ENCODE peak calls at places on chromosomes 6 and 20, in ten cellular contexts. One of them, this sample, is unnamed.

GRCh38 chr20:40508821-40509220 is 180.2 kb downstream of the MAFB start:
- DNase-seq in esophagus muscularis mucosa: no peak
- DNase-seq in tibial nerve: no peak
- DNase-seq in IMR-90: no peak
- DNase-seq in breast epithelium: no peak
- DNase-seq in ovary: no peak
- DNase-seq in heart left ventricle: no peak
- DNase-seq in transverse colon: no peak
- DNase-seq in esophagus squamous epithelium: no peak
- DNase-seq in H1: no peak
- DNase-seq in this sample: no peak

GRCh38 chr20:48750941-48751620 is 76.7 kb downstream of the PREX1 start:
- DNase-seq in breast epithelium: no peak
- DNase-seq in transverse colon: peak; percentile 46
- DNase-seq in heart left ventricle: peak; percentile 88
- DNase-seq in ovary: no peak
- DNase-seq in IMR-90: no peak
- DNase-seq in esophagus squamous epithelium: no peak
- DNase-seq in H1: peak; percentile 78
- DNase-seq in tibial nerve: no peak
- DNase-seq in esophagus muscularis mucosa: no peak
- DNase-seq in this sample: peak; percentile 30

GRCh38 chr6:5674141-5674540 is 332.6 kb downstream of the NRN1 start:
- DNase-seq in breast epithelium: no peak
- DNase-seq in ovary: no peak
- DNase-seq in heart left ventricle: no peak
- DNase-seq in IMR-90: no peak
- DNase-seq in esophagus muscularis mucosa: no peak
- DNase-seq in H1: no peak
- DNase-seq in transverse colon: no peak
- DNase-seq in tibial nerve: no peak
- DNase-seq in esophagus squamous epithelium: no peak
- DNase-seq in this sample: no peak

GRCh38 chr6:169453221-169453620 is 199.6 kb upstream of the THBS2 start:
- DNase-seq in IMR-90: no peak
- DNase-seq in esophagus squamous epithelium: no peak
- DNase-seq in transverse colon: no peak
- DNase-seq in heart left ventricle: no peak
- DNase-seq in esophagus muscularis mucosa: no peak
- DNase-seq in ovary: no peak
- DNase-seq in breast epithelium: no peak
- DNase-seq in tibial nerve: no peak
- DNase-seq in H1: no peak
- DNase-seq in this sample: no peak

GRCh38 chr6:53746442-53747103 is 48.2 kb upstream of the LRRC1 start:
- DNase-seq in ovary: no peak
- DNase-seq in H1: no peak
- DNase-seq in IMR-90: no peak
- DNase-seq in heart left ventricle: no peak
- DNase-seq in esophagus muscularis mucosa: peak; percentile 19
- DNase-seq in breast epithelium: no peak
- DNase-seq in esophagus squamous epithelium: no peak
- DNase-seq in transverse colon: no peak
- DNase-seq in tibial nerve: no peak
- DNase-seq in this sample: no peak

GRCh38 chr6:38974389-38975133 is 74.0 kb upstream of the GLP1R start:
- DNase-seq in breast epithelium: no peak
- DNase-seq in esophagus squamous epithelium: no peak
- DNase-seq in esophagus muscularis mucosa: no peak
- DNase-seq in ovary: no peak
- DNase-seq in IMR-90: peak; percentile 4
- DNase-seq in tibial nerve: no peak
- DNase-seq in heart left ventricle: no peak
- DNase-seq in transverse colon: no peak
- DNase-seq in H1: no peak
- DNase-seq in this sample: no peak

GRCh38 chr6:3750324-3751018 is 1.0 kb downstream of the PXDC1 start:
- DNase-seq in breast epithelium: peak; percentile 89
- DNase-seq in ovary: peak; percentile 86
- DNase-seq in esophagus muscularis mucosa: peak; percentile 96
- DNase-seq in tibial nerve: peak; percentile 89
- DNase-seq in heart left ventricle: peak; percentile 92
- DNase-seq in H1: no peak
- DNase-seq in IMR-90: peak; percentile 72
- DNase-seq in esophagus squamous epithelium: no peak
- DNase-seq in transverse colon: peak; percentile 83
- DNase-seq in this sample: peak; percentile 91

GRCh38 chr20:40497781-40498691 is 191.0 kb downstream of the MAFB start:
- DNase-seq in ovary: no peak
- DNase-seq in esophagus squamous epithelium: peak; percentile 25
- DNase-seq in IMR-90: no peak
- DNase-seq in breast epithelium: no peak
- DNase-seq in esophagus muscularis mucosa: no peak
- DNase-seq in tibial nerve: peak; percentile 22
- DNase-seq in transverse colon: peak; percentile 10
- DNase-seq in heart left ventricle: peak; percentile 71
- DNase-seq in H1: no peak
- DNase-seq in this sample: peak; percentile 24

GRCh38 chr6:32086661-32087573 is 22.2 kb downstream of the TNXB start:
- DNase-seq in breast epithelium: no peak
- DNase-seq in esophagus muscularis mucosa: no peak
- DNase-seq in esophagus squamous epithelium: no peak
- DNase-seq in IMR-90: peak; percentile 88
- DNase-seq in ovary: no peak
- DNase-seq in tibial nerve: no peak
- DNase-seq in H1: no peak
- DNase-seq in heart left ventricle: peak; percentile 71
- DNase-seq in transverse colon: no peak
- DNase-seq in this sample: peak; percentile 52

DNA sequence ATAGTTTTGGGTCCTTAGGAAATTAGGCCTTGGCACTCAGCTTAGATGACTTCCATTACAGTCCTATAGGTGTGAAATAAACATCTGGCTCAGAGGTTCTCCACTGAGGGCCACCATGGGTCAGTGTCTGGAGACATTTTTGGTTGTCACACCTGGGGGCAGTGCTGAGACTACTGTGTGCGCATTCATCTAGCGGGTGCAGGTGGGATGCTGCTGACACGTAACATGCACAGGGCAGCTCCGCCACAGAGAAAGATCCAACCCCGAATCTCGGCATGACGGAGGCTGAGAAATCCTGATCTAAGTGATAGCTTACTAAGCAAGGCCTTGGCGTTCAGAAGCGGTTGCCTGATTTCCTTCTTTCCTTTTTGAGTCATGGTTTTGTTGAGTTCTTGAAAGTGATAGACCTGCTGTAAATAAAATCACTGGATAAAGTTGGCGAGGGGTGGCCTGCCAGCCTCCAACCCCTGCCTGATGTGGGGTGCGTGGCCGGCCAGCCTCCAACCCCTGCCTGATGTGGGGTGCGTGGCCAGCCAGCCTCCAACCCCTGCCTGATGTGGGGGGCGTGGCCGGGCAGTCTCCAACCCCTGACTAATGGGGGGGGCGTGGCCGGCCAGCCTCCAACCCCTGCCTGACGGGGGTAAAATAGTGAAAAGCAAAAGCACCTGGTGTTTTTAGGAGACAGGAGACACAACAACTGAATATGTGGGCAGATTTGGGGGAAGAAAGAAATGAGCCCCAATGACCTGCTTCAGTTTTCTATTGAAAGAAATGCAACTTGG is 158.1 kb downstream of the CDH26 start:
- DNase-seq in transverse colon: no peak
- DNase-seq in tibial nerve: no peak
- DNase-seq in breast epithelium: no peak
- DNase-seq in esophagus squamous epithelium: no peak
- DNase-seq in IMR-90: no peak
- DNase-seq in H1: no peak
- DNase-seq in heart left ventricle: no peak
- DNase-seq in ovary: no peak
- DNase-seq in esophagus muscularis mucosa: no peak
- DNase-seq in this sample: no peak
- H3K4me1 ChIP-seq in transverse colon: no peaks in the 10 kb centered on the region
- H3K4me1 ChIP-seq in tibial nerve: peaks cover 26% of the 10 kb centered on the region
- H3K4me1 ChIP-seq in breast epithelium: no peaks in the 10 kb centered on the region
- H3K4me1 ChIP-seq in esophagus squamous epithelium: no peaks in the 10 kb centered on the region
- H3K4me1 ChIP-seq in IMR-90: no peaks in the 10 kb centered on the region
- H3K4me1 ChIP-seq in H1: no peaks in the 10 kb centered on the region
- H3K4me1 ChIP-seq in heart left ventricle: no peaks in the 10 kb centered on the region
- H3K4me1 ChIP-seq in ovary: no peaks in the 10 kb centered on the region
- H3K4me1 ChIP-seq in esophagus muscularis mucosa: no peaks in the 10 kb centered on the region
- H3K4me1 ChIP-seq in this sample: peaks cover 4% of the 10 kb centered on the region

GRCh38 chr6:27599859-27600532 is 127.1 kb upstream of the ZNF184 start:
- DNase-seq in ovary: no peak
- DNase-seq in transverse colon: no peak
- DNase-seq in breast epithelium: no peak
- DNase-seq in heart left ventricle: no peak
- DNase-seq in esophagus squamous epithelium: no peak
- DNase-seq in esophagus muscularis mucosa: no peak
- DNase-seq in H1: no peak
- DNase-seq in tibial nerve: no peak
- DNase-seq in IMR-90: no peak
- DNase-seq in this sample: no peak
- TF ChIP-seq POLR2A in ovary: no peak
- TF ChIP-seq POLR2A in transverse colon: no peak
- TF ChIP-seq POLR2A in breast epithelium: no peak
- TF ChIP-seq POLR2A in heart left ventricle: no peak
- TF ChIP-seq POLR2A in esophagus squamous epithelium: no peak
- TF ChIP-seq POLR2A in esophagus muscularis mucosa: no peak
- TF ChIP-seq POLR2A in H1: no peak
- TF ChIP-seq POLR2A in tibial nerve: no peak
- TF ChIP-seq POLR2A in IMR-90: no peak
- TF ChIP-seq POLR2A in this sample: no peak

DNA sequence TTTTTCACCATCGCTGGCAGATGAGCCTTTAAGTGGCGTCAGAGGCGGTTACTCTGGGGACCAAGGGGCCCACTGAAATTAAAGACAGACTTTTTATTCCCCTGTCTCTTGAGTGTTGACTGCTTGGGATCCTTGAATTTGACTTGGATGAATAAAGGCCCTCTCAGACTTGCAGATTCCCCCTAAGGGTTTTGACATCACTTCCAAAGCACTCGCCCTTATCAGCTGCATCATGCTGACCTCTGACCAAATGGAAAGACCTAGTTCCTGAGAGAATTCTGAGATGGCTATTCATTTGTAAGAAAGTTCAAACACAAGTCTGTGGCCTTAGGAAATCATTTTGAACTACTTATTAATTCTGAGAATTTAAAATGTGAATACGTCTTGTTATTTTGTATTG is 13.5 kb upstream of the MOXD1 start:
- DNase-seq in IMR-90: no peak
- DNase-seq in heart left ventricle: no peak
- DNase-seq in esophagus squamous epithelium: no peak
- DNase-seq in breast epithelium: no peak
- DNase-seq in esophagus muscularis mucosa: no peak
- DNase-seq in tibial nerve: no peak
- DNase-seq in ovary: no peak
- DNase-seq in H1: no peak
- DNase-seq in transverse colon: no peak
- DNase-seq in this sample: no peak
- H3K4me1 ChIP-seq in IMR-90: no peaks in the 10 kb centered on the region
- H3K4me1 ChIP-seq in heart left ventricle: no peaks in the 10 kb centered on the region
- H3K4me1 ChIP-seq in esophagus squamous epithelium: no peaks in the 10 kb centered on the region
- H3K4me1 ChIP-seq in breast epithelium: no peaks in the 10 kb centered on the region
- H3K4me1 ChIP-seq in esophagus muscularis mucosa: no peaks in the 10 kb centered on the region
- H3K4me1 ChIP-seq in tibial nerve: peaks cover 4% of the 10 kb centered on the region
- H3K4me1 ChIP-seq in ovary: no peaks in the 10 kb centered on the region
- H3K4me1 ChIP-seq in H1: no peaks in the 10 kb centered on the region
- H3K4me1 ChIP-seq in transverse colon: no peaks in the 10 kb centered on the region
- H3K4me1 ChIP-seq in this sample: no peaks in the 10 kb centered on the region

GRCh38 chr6:52253494-52253893 is 9.2 kb upstream of the IL17F start:
- DNase-seq in transverse colon: no peak
- DNase-seq in H1: no peak
- DNase-seq in heart left ventricle: no peak
- DNase-seq in ovary: no peak
- DNase-seq in esophagus muscularis mucosa: no peak
- DNase-seq in breast epithelium: no peak
- DNase-seq in IMR-90: no peak
- DNase-seq in tibial nerve: no peak
- DNase-seq in esophagus squamous epithelium: no peak
- DNase-seq in this sample: no peak
- TF ChIP-seq POLR2A in transverse colon: no peak
- TF ChIP-seq POLR2A in H1: no peak
- TF ChIP-seq POLR2A in heart left ventricle: no peak
- TF ChIP-seq POLR2A in ovary: no peak
- TF ChIP-seq POLR2A in esophagus muscularis mucosa: no peak
- TF ChIP-seq POLR2A in breast epithelium: no peak
- TF ChIP-seq POLR2A in IMR-90: no peak
- TF ChIP-seq POLR2A in tibial nerve: no peak
- TF ChIP-seq POLR2A in esophagus squamous epithelium: no peak
- TF ChIP-seq POLR2A in this sample: no peak

GRCh38 chr20:44072381-44072780 is 114.6 kb downstream of the JPH2 start:
- DNase-seq in tibial nerve: no peak
- DNase-seq in IMR-90: no peak
- DNase-seq in ovary: no peak
- DNase-seq in esophagus squamous epithelium: no peak
- DNase-seq in heart left ventricle: no peak
- DNase-seq in H1: no peak
- DNase-seq in breast epithelium: no peak
- DNase-seq in transverse colon: no peak
- DNase-seq in esophagus muscularis mucosa: peak; percentile 77
- DNase-seq in this sample: no peak
- H3K4me1 ChIP-seq in tibial nerve: no peaks in the 10 kb centered on the region
- H3K4me1 ChIP-seq in IMR-90: peaks cover 4% of the 10 kb centered on the region
- H3K4me1 ChIP-seq in ovary: no peaks in the 10 kb centered on the region
- H3K4me1 ChIP-seq in esophagus squamous epithelium: no peaks in the 10 kb centered on the region
- H3K4me1 ChIP-seq in heart left ventricle: peaks cover 10% of the 10 kb centered on the region
- H3K4me1 ChIP-seq in H1: peaks cover 7% of the 10 kb centered on the region
- H3K4me1 ChIP-seq in breast epithelium: no peaks in the 10 kb centered on the region
- H3K4me1 ChIP-seq in transverse colon: no peaks in the 10 kb centered on the region
- H3K4me1 ChIP-seq in esophagus muscularis mucosa: no peaks in the 10 kb centered on the region
- H3K4me1 ChIP-seq in this sample: no peaks in the 10 kb centered on the region

DNA sequence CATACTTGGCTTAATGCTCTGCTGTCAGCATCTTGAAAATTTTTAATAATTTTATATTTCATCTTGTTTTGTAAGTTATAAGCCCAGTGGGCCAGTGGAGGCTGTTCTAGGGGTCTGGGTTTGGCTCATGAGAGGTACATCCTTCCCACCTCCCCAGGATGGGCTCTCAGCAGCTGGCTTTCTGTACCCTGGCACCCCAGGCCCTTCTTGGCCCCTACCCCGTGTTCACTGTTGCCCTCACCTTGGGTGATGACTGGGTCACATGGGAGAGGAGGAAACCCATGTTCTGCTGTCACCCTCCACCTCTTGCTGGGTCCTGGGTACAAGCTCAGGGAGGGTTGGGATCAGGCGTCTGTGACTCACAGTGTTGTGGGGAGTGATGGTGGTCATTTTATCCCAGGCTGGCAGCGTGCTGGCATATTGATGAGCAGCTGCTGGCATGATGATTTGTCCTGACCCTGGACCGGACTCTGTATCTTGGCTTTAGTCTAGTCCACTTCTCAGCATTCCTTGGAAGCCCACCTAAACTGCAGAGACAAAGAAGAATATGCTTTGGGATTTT is 34.6 kb downstream of the SLC16A10 start:
- DNase-seq in heart left ventricle: no peak
- DNase-seq in transverse colon: no peak
- DNase-seq in H1: no peak
- DNase-seq in ovary: no peak
- DNase-seq in tibial nerve: no peak
- DNase-seq in breast epithelium: no peak
- DNase-seq in IMR-90: no peak
- DNase-seq in esophagus muscularis mucosa: no peak
- DNase-seq in esophagus squamous epithelium: no peak
- DNase-seq in this sample: no peak
- TF ChIP-seq POLR2A in heart left ventricle: no peak
- TF ChIP-seq POLR2A in transverse colon: no peak
- TF ChIP-seq POLR2A in H1: no peak
- TF ChIP-seq POLR2A in ovary: no peak
- TF ChIP-seq POLR2A in tibial nerve: no peak
- TF ChIP-seq POLR2A in breast epithelium: no peak
- TF ChIP-seq POLR2A in IMR-90: no peak
- TF ChIP-seq POLR2A in esophagus muscularis mucosa: no peak
- TF ChIP-seq POLR2A in esophagus squamous epithelium: no peak
- TF ChIP-seq POLR2A in this sample: no peak